ENCODE peak calls at places on chromosomes 12 and 14, in six cellular contexts. G is stomach, S is upper lobe of left lung, W is heart left ventricle, M is adrenal gland, T is right lobe of liver. Z is an unnamed sample. For H3K9me3, the result is how much of the 10 kb centered on the place peaks cover.

GRCh38 chr12:58030566-58031279 is 89.4 kb downstream of the ATP23 start:
- DNase-seq in G (no peak), S (no peak), W (no peak), M (no peak), T (no peak), Z (no peak)

GRCh38 chr14:58077621-58078020 is 74.4 kb downstream of the ARMH4 start:
- DNase-seq in G (no peak), S (no peak), W (no peak), M (no peak), T (no peak), Z (no peak)

GRCh38 chr12:120851444-120851843 is 52.7 kb downstream of the SPPL3 start:
- DNase-seq in G (no peak), S (no peak), W (no peak), M (no peak), T (no peak), Z (no peak)

GRCh38 chr14:30223385-30223785 is 295.7 kb upstream of the PRKD1 start:
- DNase-seq in G (peak), S (no peak), W (peak), M (peak), T (peak), Z (peak)

GRCh38 chr14:104294983-104295680 is 156.7 kb downstream of the KIF26A start:
- DNase-seq in G (no peak), S (peak), W (peak), M (peak), T (peak), Z (peak)

GRCh38 chr12:89326260-89327040 is 25.9 kb downstream of the DUSP6 start:
- DNase-seq in G (no peak), S (no peak), W (no peak), M (peak), T (no peak), Z (no peak)

GRCh38 chr12:122449317-122449716 is 26.8 kb upstream of the CLIP1 start:
- DNase-seq in G (no peak), S (no peak), W (no peak), M (no peak), T (no peak), Z (no peak)

GRCh38 chr14:77738559-77739250 is 22.3 kb downstream of the SNW1 start:
- DNase-seq in G (peak), S (no peak), W (no peak), M (peak), T (no peak), Z (no peak)

GRCh38 chr14:95440496-95440895 is 76.0 kb downstream of the SYNE3 start:
- DNase-seq in G (no peak), S (no peak), W (no peak), M (no peak), T (no peak), Z (no peak)

GRCh38 chr14:91867316-91867988 is at the start of gene TC2N:
- DNase-seq in G (no peak), S (no peak), W (no peak), M (no peak), T (no peak), Z (no peak)

GRCh38 chr14:45798659-45799058 is 545.7 kb upstream of the MIS18BP1 start:
- DNase-seq in G (no peak), S (no peak), W (no peak), M (no peak), T (no peak), Z (no peak)

GRCh38 chr12:112175361-112176155 is 50.2 kb downstream of the TRAFD1 start:
- DNase-seq in G (no peak), S (no peak), W (no peak), M (no peak), T (no peak), Z (no peak)

GRCh38 chr12:99985129-99985570 is 414 bp upstream of the ANKS1B start:
- DNase-seq in G (no peak), S (no peak), W (no peak), M (no peak), T (no peak), Z (no peak)

GRCh38 chr12:1517007-1517406 is 77.4 kb downstream of the FBXL14 start:
- DNase-seq in G (no peak), S (no peak), W (no peak), M (no peak), T (no peak), Z (no peak)

GRCh38 chr14:51138353-51139103 is 43.6 kb upstream of the TRIM9 start:
- DNase-seq in G (no peak), S (no peak), W (no peak), M (no peak), T (no peak), Z (no peak)

GRCh38 chr12:122203301-122203967 is at the start of gene B3GNT4:
- DNase-seq in G (peak), S (peak), W (peak), M (peak), T (peak), Z (no peak)

GRCh38 chr14:52545584-52546317 is 6.6 kb downstream of the TXNDC16 start:
- DNase-seq in G (no peak), S (no peak), W (no peak), M (no peak), T (no peak), Z (no peak)

DNA sequence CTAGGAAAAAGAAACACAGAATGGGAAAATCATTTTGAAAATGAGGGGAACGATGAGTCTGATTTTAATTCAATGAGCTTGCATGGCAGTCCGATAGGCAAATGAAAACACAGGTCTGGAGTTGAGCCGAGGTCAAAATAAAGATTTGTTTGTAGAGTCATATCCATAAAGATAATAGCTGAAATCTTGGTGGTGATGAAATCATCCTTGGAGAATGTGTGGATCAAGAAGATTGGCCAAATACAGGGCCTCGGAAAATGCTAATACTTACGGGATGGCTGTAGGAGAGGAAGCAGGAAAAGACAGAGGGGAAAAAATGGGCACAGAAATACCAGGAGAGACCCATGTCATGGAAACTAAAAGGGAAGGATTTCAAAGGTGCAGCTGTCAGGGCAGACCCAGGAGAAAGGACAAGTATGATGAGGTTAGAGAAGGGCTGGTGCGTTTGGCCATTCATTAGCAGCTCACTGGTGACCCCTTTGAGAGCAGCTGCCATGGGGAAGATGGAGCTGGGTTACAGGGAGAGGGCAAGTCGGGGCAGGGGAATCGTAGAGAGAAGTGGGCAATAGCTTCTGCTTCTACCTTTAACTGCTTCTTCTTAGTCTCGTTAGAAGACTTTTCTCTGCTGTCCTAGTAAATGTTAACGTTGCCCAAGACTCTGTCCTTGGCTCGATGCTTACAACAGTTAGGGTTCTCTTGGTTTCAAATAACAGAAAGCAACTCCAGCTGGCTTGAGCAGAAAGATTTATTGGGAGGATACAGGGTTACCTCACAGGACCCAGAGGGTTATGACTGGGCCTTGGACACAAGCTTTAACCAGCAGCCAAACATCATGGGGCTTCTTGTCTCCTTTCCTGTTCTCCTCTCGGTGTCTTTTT is 161.8 kb downstream of the EFCAB11 start:
- DNase-seq in G (no peak), S (no peak), W (no peak), M (peak), T (no peak), Z (no peak)
- H3K9me3 ChIP-seq in G (under half), S (under half), W (under half), M (under half), T (under half), Z (under half)

DNA sequence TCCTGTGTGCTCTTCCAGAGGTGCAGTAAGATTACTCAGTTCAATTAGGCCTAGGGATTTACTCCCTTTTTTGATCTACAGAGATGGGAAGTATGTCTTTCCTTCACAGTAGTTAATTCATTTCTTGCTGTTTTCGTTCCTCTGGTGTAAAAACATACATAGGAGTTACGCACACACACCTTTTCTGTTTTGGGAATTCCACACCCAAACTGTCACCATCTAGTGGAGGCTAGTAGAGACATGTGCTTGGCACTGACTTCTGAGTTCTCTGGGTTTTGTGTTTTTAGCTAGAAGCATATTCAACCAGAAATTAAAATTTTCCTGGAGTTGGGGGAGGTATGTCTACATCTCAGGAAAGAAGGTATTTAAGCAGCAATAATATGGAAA is 1.4 kb downstream of the SUSD6 start:
- DNase-seq in G (no peak), S (no peak), W (no peak), M (no peak), T (no peak), Z (no peak)
- TF ChIP-seq CTCF in G (no peak), S (no peak), W (no peak), M (no peak), T (peak), Z (peak)

GRCh38 chr14:28778718-28779117 is 12.1 kb downstream of the FOXG1 start:
- DNase-seq in G (no peak), S (no peak), W (no peak), M (no peak), T (no peak), Z (no peak)

GRCh38 chr14:28774764-28775738 is 8.5 kb downstream of the FOXG1 start:
- DNase-seq in G (no peak), S (no peak), W (no peak), M (no peak), T (no peak), Z (no peak)

GRCh38 chr14:28773917-28774691 is 7.5 kb downstream of the FOXG1 start:
- DNase-seq in G (no peak), S (peak), W (no peak), M (no peak), T (no peak), Z (no peak)

GRCh38 chr14:28777773-28778606 is 11.4 kb downstream of the FOXG1 start:
- DNase-seq in G (no peak), S (no peak), W (no peak), M (no peak), T (no peak), Z (no peak)

GRCh38 chr14:28776482-28777266 is 10.1 kb downstream of the FOXG1 start:
- DNase-seq in G (no peak), S (no peak), W (no peak), M (no peak), T (no peak), Z (no peak)
- TF ChIP-seq POLR2A in G (no peak), S (no peak), W (no peak), M (no peak), T (no peak), Z (no peak)

DNA sequence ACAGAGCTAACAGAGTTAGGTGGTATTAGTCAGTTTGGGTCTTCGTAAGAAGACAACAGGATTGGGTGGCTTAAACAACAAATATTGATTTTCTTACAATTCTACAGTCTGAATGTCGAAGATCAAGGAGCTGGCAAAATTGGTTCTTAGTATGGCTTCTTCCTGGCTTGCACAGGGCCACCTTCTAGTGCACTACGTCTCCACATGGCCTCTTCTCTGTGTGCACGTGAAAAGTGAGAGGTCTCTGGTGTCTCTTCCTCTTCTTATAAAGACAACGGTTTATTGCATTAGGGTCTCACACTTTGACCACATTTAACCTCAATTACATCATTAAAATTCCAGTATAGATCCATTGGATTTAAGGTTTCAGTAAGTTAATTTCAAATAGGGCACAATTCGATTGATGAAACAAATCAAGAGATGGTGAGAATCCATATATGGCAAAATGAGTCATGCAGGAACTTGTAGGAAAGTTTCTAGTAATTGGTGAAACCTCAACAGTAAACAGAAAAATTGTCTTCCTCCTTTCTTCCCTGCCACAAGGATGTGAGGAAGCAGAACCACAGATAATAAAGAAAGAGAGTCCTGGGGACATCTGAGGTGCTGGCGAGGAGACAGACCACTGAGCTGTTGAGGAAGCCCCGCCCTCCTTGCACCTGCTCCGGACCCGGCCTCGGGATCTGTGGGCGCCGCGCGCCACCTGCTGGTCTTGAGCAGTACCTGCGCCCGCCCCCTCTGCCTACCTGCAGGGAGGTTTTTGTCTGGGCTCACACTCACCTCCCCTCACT is 846.7 kb downstream of the TMEM121 start:
- DNase-seq in G (peak), S (peak), W (peak), M (no peak), T (peak), Z (no peak)
- H3K9me3 ChIP-seq in G (under half), S (under half), W (under half), M (under half), T (under half), Z (under half)

DNA sequence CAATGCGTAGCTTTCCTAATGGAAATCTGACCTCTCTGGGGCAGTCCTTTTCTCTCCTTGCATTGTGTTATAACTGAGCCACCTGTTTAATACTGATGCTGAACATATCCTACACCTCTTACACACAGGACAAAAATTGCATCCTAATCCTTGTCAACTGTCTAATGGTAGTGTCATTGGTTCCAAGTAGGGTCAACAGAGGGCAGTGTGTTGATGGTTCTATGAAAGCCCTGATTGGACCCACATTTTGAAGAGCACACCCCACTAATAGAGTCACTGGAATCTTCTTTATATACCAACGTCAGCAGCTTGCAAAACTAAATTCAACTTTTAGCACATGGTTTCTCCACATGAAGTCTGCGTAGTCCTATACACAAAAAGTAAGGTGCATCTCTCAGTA is 148.2 kb downstream of the SLC25A21 start:
- DNase-seq in G (no peak), S (no peak), W (no peak), M (no peak), T (no peak), Z (no peak)
- TF ChIP-seq CTCF in G (no peak), S (no peak), W (no peak), M (no peak), T (no peak), Z (no peak)

DNA sequence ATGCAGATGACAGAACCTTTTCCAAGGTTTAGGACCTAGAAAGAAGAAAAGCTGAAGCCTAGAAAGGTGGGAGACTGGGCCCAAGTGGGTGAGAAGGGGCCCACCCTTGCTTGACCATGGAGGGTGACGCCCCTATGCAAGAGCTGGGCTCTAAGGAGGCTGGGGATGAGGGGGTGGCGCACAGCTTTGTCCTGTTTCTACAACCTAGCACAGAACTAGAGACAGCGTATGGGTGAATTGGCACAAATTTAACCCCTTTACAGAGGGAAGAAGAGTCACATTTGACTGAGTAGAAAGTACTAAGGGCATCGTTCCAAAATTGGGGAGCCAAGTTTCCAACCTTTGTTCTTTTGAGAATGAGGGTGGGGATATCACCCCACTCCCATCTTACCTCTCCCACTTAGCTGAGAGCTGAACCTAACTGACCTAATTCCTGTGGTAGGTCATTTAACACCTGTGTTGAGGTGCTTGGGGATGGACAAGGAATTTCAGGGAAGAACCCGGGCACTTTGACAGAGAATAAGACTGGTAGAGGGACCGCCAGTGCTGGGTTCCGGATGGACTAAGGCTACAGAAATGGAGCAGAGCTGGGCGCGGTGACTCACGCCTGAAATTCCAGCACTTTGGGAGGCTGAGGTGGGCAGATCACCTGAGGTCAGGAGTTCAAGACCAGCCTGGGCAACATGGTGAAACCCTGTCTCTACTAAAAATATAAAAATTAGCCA is 5.3 kb downstream of the NFKBIA start:
- DNase-seq in G (no peak), S (no peak), W (no peak), M (no peak), T (no peak), Z (no peak)
- TF ChIP-seq POLR2A in G (no peak), S (no peak), W (no peak), M (no peak), T (peak), Z (no peak)

GRCh38 chr12:56863789-56864188 is 70.4 kb downstream of the SDR9C7 start:
- DNase-seq in G (no peak), S (no peak), W (no peak), M (no peak), T (no peak), Z (no peak)
- H3K9me3 ChIP-seq in G (under half), S (under half), W (under half), M (under half), T (under half), Z (under half)

DNA sequence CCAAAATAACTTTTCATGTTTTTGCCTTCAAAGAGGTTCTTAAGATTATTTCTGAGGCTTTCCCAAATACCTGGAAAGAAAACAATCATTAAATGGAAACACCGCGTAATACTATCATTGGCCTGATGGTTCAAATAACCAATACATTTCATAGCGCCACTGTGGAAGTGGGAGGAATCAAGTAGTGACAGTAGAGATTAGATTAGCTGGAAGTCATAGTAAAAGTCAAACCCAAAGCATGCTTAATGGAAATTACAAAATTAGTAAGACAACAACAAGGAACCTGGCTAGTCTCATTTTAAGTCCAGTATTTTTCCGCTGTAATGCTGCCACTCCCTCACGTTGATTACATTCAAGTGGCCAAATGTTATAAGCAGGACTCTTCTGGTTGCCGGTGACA is 41.5 kb upstream of the PLEKHG7 start:
- DNase-seq in G (no peak), S (no peak), W (no peak), M (no peak), T (no peak), Z (no peak)
- TF ChIP-seq CTCF in G (no peak), S (no peak), W (no peak), M (no peak), T (no peak), Z (no peak)

Z was measured in breast epithelium.